ENCODE peak calls at places on chromosomes 1 and 21, in five cellular contexts. U, W, A, D and P are unnamed samples.

GRCh38 chr1:37238376-37239224 is 204.3 kb upstream of the GRIK3 start:
- DNase-seq in U (no peak), W (no peak), A (peak), D (no peak), P (no peak)

GRCh38 chr1:172719694-172720138 is 60.8 kb downstream of the FASLG start:
- DNase-seq in U (no peak), W (no peak), A (no peak), D (no peak), P (no peak)

GRCh38 chr21:42051788-42052187 is 19.3 kb upstream of the UMODL1 start:
- DNase-seq in U (no peak), W (no peak), A (no peak), D (no peak), P (no peak)

GRCh38 chr1:205237526-205238484 is 10.1 kb downstream of the TMCC2 start:
- DNase-seq in U (no peak), W (no peak), A (peak), D (no peak), P (no peak)

GRCh38 chr1:112674986-112675727 is 698 bp downstream of the MOV10 start:
- DNase-seq in U (peak), W (no peak), A (peak), D (peak), P (peak)

GRCh38 chr1:170470121-170470520 is 61.8 kb upstream of the GORAB start:
- DNase-seq in U (no peak), W (no peak), A (no peak), D (no peak), P (no peak)

GRCh38 chr1:31183927-31184554 is 55.6 kb downstream of the NKAIN1 start:
- DNase-seq in U (no peak), W (no peak), A (no peak), D (no peak), P (peak)

GRCh38 chr1:45348966-45349677 is 8.9 kb upstream of the MUTYH start:
- DNase-seq in U (no peak), W (no peak), A (no peak), D (no peak), P (no peak)

GRCh38 chr1:211630236-211631081 is 45.0 kb downstream of the NEK2 start:
- DNase-seq in U (peak), W (peak), A (no peak), D (peak), P (no peak)

GRCh38 chr21:32021319-32022027 is 148.7 kb downstream of the HUNK start:
- DNase-seq in U (peak), W (peak), A (no peak), D (peak), P (no peak)

GRCh38 chr21:15850645-15851044 is 120.9 kb downstream of the USP25 start:
- DNase-seq in U (no peak), W (no peak), A (no peak), D (no peak), P (no peak)